ENCODE peak calls at places on chromosomes 5 and 9, in ten cellular contexts. One of them, this sample, is unnamed.

GRCh38 chr9:134163374-134164196 is 779 bp downstream of the RNU6ATAC start:
- DNase-seq in body of pancreas: peak; percentile 61
- DNase-seq in sigmoid colon: peak; percentile 88
- DNase-seq in heart left ventricle: peak; percentile 76
- DNase-seq in spleen: peak; percentile 92
- DNase-seq in right lobe of liver: peak; percentile 79
- DNase-seq in IMR-90: peak; percentile 22
- DNase-seq in ovary: peak; percentile 65
- DNase-seq in stomach: peak; percentile 59
- DNase-seq in upper lobe of left lung: peak; percentile 72
- DNase-seq in this sample: peak; percentile 76

GRCh38 chr5:80860934-80861613 is 99.1 kb upstream of the RASGRF2 start:
- DNase-seq in body of pancreas: no peak
- DNase-seq in sigmoid colon: no peak
- DNase-seq in heart left ventricle: no peak
- DNase-seq in spleen: no peak
- DNase-seq in right lobe of liver: no peak
- DNase-seq in IMR-90: peak; percentile 60
- DNase-seq in ovary: no peak
- DNase-seq in stomach: no peak
- DNase-seq in upper lobe of left lung: no peak
- DNase-seq in this sample: no peak

GRCh38 chr5:179385892-179386291 is 40.6 kb upstream of the ADAMTS2 start:
- DNase-seq in body of pancreas: no peak
- DNase-seq in sigmoid colon: peak; percentile 50
- DNase-seq in heart left ventricle: no peak
- DNase-seq in spleen: no peak
- DNase-seq in right lobe of liver: peak; percentile 23
- DNase-seq in IMR-90: no peak
- DNase-seq in ovary: no peak
- DNase-seq in stomach: no peak
- DNase-seq in upper lobe of left lung: no peak
- DNase-seq in this sample: peak; percentile 4

GRCh38 chr9:105690742-105691141 is 3.6 kb upstream of the TMEM38B start:
- DNase-seq in body of pancreas: no peak
- DNase-seq in sigmoid colon: no peak
- DNase-seq in heart left ventricle: no peak
- DNase-seq in spleen: no peak
- DNase-seq in right lobe of liver: no peak
- DNase-seq in IMR-90: peak; percentile 22
- DNase-seq in ovary: no peak
- DNase-seq in stomach: no peak
- DNase-seq in upper lobe of left lung: no peak
- DNase-seq in this sample: no peak

GRCh38 chr9:111099199-111100005 is 61.1 kb upstream of the LPAR1 start:
- DNase-seq in body of pancreas: no peak
- DNase-seq in sigmoid colon: no peak
- DNase-seq in heart left ventricle: no peak
- DNase-seq in spleen: no peak
- DNase-seq in right lobe of liver: no peak
- DNase-seq in IMR-90: no peak
- DNase-seq in ovary: no peak
- DNase-seq in stomach: no peak
- DNase-seq in upper lobe of left lung: no peak
- DNase-seq in this sample: no peak

GRCh38 chr9:104836235-104836634 is 72.3 kb downstream of the NIPSNAP3B start:
- DNase-seq in body of pancreas: no peak
- DNase-seq in sigmoid colon: no peak
- DNase-seq in heart left ventricle: no peak
- DNase-seq in spleen: no peak
- DNase-seq in right lobe of liver: no peak
- DNase-seq in IMR-90: peak; percentile 15
- DNase-seq in ovary: no peak
- DNase-seq in stomach: no peak
- DNase-seq in upper lobe of left lung: no peak
- DNase-seq in this sample: no peak

GRCh38 chr9:135248721-135249120 is 161.3 kb downstream of the OLFM1 start:
- DNase-seq in body of pancreas: no peak
- DNase-seq in sigmoid colon: peak; percentile 39
- DNase-seq in heart left ventricle: no peak
- DNase-seq in spleen: peak; percentile 51
- DNase-seq in right lobe of liver: no peak
- DNase-seq in IMR-90: no peak
- DNase-seq in ovary: no peak
- DNase-seq in stomach: no peak
- DNase-seq in upper lobe of left lung: no peak
- DNase-seq in this sample: no peak

GRCh38 chr9:88258012-88258411 is 119.7 kb upstream of the SPATA31C2 start:
- DNase-seq in body of pancreas: peak; percentile 17
- DNase-seq in sigmoid colon: peak; percentile 77
- DNase-seq in heart left ventricle: peak; percentile 47
- DNase-seq in spleen: no peak
- DNase-seq in right lobe of liver: no peak
- DNase-seq in IMR-90: peak; percentile 71
- DNase-seq in ovary: no peak
- DNase-seq in stomach: no peak
- DNase-seq in upper lobe of left lung: peak; percentile 37
- DNase-seq in this sample: peak; percentile 26

DNA sequence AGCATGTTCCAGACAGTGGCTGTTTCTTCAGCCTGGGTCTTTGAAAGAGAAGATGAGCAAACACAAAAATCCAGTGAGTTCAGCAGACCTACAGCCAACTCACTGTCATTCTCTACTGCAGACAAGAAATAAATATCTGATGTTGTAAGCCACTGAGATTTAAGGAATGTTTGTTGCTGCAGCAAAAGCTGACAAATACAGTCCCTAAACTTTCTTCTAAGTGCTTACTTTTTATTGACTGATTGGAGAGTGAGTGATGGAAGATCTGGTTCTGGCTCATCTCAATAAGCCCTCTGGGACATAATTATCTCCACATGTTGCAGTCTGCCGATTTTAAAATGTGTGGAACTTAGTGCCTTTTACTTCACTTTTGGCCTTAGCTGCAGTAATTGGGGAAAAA is 69.9 kb upstream of the LMNB1 start:
- DNase-seq in body of pancreas: no peak
- DNase-seq in sigmoid colon: no peak
- DNase-seq in heart left ventricle: no peak
- DNase-seq in spleen: no peak
- DNase-seq in right lobe of liver: no peak
- DNase-seq in IMR-90: no peak
- DNase-seq in ovary: no peak
- DNase-seq in stomach: no peak
- DNase-seq in upper lobe of left lung: no peak
- DNase-seq in this sample: no peak
- H3K27me3 ChIP-seq in body of pancreas: no peaks in the 10 kb centered on the region
- H3K27me3 ChIP-seq in sigmoid colon: no peaks in the 10 kb centered on the region
- H3K27me3 ChIP-seq in heart left ventricle: no peaks in the 10 kb centered on the region
- H3K27me3 ChIP-seq in spleen: no peaks in the 10 kb centered on the region
- H3K27me3 ChIP-seq in right lobe of liver: no peaks in the 10 kb centered on the region
- H3K27me3 ChIP-seq in IMR-90: no peaks in the 10 kb centered on the region
- H3K27me3 ChIP-seq in ovary: no peaks in the 10 kb centered on the region
- H3K27me3 ChIP-seq in stomach: no peaks in the 10 kb centered on the region
- H3K27me3 ChIP-seq in upper lobe of left lung: no peaks in the 10 kb centered on the region
- H3K27me3 ChIP-seq in this sample: no peaks in the 10 kb centered on the region

DNA sequence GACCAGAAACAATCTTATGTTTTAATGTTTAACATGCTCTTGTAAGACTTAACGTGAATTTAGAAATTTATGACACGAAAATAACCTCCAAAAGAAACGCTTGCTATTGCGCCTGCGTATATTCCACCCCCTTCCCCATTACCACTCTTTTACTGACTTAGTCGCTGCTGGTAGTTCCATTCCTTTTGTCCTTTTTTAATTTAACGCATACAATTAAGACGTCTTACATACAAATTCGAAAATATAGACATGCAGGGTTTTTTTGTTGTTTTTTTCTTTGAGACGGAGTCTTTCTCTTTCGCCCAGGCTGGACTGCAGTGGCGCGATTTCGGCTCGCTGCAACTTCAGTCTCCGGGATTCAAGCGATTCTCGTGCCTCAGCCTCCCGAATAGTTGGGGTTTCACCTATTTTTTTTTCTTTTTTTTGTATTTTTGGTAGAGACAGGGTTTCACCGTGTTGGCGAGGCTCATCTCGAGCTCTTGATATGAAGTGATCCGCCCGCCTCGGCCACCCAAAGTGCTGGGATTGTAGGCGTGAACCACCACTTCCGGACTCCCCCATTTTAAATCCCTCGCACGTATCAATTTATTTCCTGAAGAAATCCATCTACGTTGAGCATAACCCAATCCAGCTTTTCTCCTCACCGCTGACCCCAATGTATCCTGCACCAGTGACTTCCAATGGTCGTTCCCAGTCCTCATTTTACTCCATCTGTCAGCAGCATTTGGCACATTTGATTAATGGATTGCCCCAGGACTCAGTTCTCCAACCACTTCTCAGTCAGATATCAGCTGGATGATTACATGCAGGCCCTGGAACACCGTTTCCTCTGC is 678 bp upstream of the MED7 start:
- DNase-seq in body of pancreas: peak; percentile 54
- DNase-seq in sigmoid colon: peak; percentile 67
- DNase-seq in heart left ventricle: peak; percentile 35
- DNase-seq in spleen: peak; percentile 85
- DNase-seq in right lobe of liver: peak; percentile 52
- DNase-seq in IMR-90: peak; percentile 6
- DNase-seq in ovary: peak; percentile 34
- DNase-seq in stomach: peak; percentile 38
- DNase-seq in upper lobe of left lung: peak; percentile 39
- DNase-seq in this sample: peak; percentile 48
- TF ChIP-seq POLR2A in body of pancreas: no peak
- TF ChIP-seq POLR2A in sigmoid colon: peak; percentile 19
- TF ChIP-seq POLR2A in heart left ventricle: no peak
- TF ChIP-seq POLR2A in spleen: no peak
- TF ChIP-seq POLR2A in right lobe of liver: peak; percentile 14
- TF ChIP-seq POLR2A in IMR-90: no peak
- TF ChIP-seq POLR2A in ovary: no peak
- TF ChIP-seq POLR2A in stomach: no peak
- TF ChIP-seq POLR2A in upper lobe of left lung: no peak
- TF ChIP-seq POLR2A in this sample: no peak

GRCh38 chr9:133128152-133128551 is 7.1 kb upstream of the RALGDS start:
- DNase-seq in body of pancreas: no peak
- DNase-seq in sigmoid colon: no peak
- DNase-seq in heart left ventricle: no peak
- DNase-seq in spleen: no peak
- DNase-seq in right lobe of liver: no peak
- DNase-seq in IMR-90: no peak
- DNase-seq in ovary: no peak
- DNase-seq in stomach: no peak
- DNase-seq in upper lobe of left lung: no peak
- DNase-seq in this sample: no peak

GRCh38 chr9:133130721-133131244 is 9.7 kb upstream of the RALGDS start:
- DNase-seq in body of pancreas: no peak
- DNase-seq in sigmoid colon: no peak
- DNase-seq in heart left ventricle: no peak
- DNase-seq in spleen: peak; percentile 91
- DNase-seq in right lobe of liver: no peak
- DNase-seq in IMR-90: no peak
- DNase-seq in ovary: no peak
- DNase-seq in stomach: no peak
- DNase-seq in upper lobe of left lung: no peak
- DNase-seq in this sample: no peak

GRCh38 chr9:133131506-133131905 is 10.5 kb upstream of the RALGDS start:
- DNase-seq in body of pancreas: no peak
- DNase-seq in sigmoid colon: no peak
- DNase-seq in heart left ventricle: no peak
- DNase-seq in spleen: no peak
- DNase-seq in right lobe of liver: no peak
- DNase-seq in IMR-90: no peak
- DNase-seq in ovary: no peak
- DNase-seq in stomach: no peak
- DNase-seq in upper lobe of left lung: no peak
- DNase-seq in this sample: peak; percentile 83

GRCh38 chr9:133127340-133127981 is 6.4 kb upstream of the RALGDS start:
- DNase-seq in body of pancreas: peak; percentile 81
- DNase-seq in sigmoid colon: peak; percentile 86
- DNase-seq in heart left ventricle: peak; percentile 88
- DNase-seq in spleen: no peak
- DNase-seq in right lobe of liver: peak; percentile 88
- DNase-seq in IMR-90: no peak
- DNase-seq in ovary: no peak
- DNase-seq in stomach: peak; percentile 84
- DNase-seq in upper lobe of left lung: peak; percentile 91
- DNase-seq in this sample: peak; percentile 47

DNA sequence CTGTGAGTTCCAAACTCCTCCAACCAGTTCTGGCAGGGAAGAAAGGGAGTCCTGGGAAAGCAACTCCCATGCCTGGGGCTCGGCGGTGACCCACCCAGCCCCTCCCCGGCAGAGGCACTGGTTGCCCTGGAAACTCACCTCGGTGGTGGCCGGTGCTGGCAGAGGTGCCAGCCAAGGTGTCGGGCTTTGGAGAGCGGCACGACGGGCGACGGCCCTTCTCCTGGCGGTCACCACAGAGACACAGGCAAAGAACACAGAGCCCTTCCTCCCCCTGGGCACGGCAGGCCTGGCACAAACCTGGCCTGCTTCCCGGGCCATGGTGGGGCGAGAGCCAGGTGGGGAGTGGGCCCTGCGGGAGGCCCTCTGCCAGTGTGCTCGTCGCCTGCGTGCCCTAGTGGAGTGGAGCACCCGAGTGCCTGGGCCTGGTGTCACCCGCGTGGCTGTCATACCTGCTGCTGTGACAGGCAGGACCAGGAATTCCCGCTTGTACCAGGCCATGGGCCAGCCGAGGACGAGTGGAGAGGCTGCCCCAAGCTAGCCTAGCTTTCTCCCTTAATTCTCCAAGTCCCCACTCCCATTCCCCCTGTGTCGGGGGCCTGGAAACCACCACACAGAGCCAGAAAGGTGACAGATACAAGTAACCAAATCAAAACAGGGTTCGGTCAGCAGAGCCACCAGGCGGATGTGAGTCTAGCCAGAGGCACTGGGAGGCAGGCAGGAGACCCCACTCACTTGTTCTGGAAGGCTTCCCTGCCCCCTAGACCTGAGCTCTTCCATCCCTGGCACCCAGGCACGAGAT is 8.2 kb upstream of the RALGDS start:
- DNase-seq in body of pancreas: no peak
- DNase-seq in sigmoid colon: no peak
- DNase-seq in heart left ventricle: peak; percentile 75
- DNase-seq in spleen: no peak
- DNase-seq in right lobe of liver: no peak
- DNase-seq in IMR-90: no peak
- DNase-seq in ovary: no peak
- DNase-seq in stomach: no peak
- DNase-seq in upper lobe of left lung: peak; percentile 57
- DNase-seq in this sample: no peak
- H3K4me1 ChIP-seq in body of pancreas: peaks cover 66% of the 10 kb centered on the region
- H3K4me1 ChIP-seq in sigmoid colon: peaks cover 46% of the 10 kb centered on the region
- H3K4me1 ChIP-seq in heart left ventricle: peaks cover 53% of the 10 kb centered on the region
- H3K4me1 ChIP-seq in spleen: peaks cover 100% of the 10 kb centered on the region
- H3K4me1 ChIP-seq in right lobe of liver: peaks cover 44% of the 10 kb centered on the region
- H3K4me1 ChIP-seq in IMR-90: peaks cover 26% of the 10 kb centered on the region
- H3K4me1 ChIP-seq in ovary: peaks cover 28% of the 10 kb centered on the region
- H3K4me1 ChIP-seq in stomach: peaks cover 45% of the 10 kb centered on the region
- H3K4me1 ChIP-seq in upper lobe of left lung: peaks cover 72% of the 10 kb centered on the region
- H3K4me1 ChIP-seq in this sample: peaks cover 60% of the 10 kb centered on the region

GRCh38 chr9:3191715-3192114 is 334.1 kb downstream of the RFX3 start:
- DNase-seq in body of pancreas: no peak
- DNase-seq in sigmoid colon: no peak
- DNase-seq in heart left ventricle: no peak
- DNase-seq in spleen: no peak
- DNase-seq in right lobe of liver: no peak
- DNase-seq in IMR-90: no peak
- DNase-seq in ovary: no peak
- DNase-seq in stomach: no peak
- DNase-seq in upper lobe of left lung: no peak
- DNase-seq in this sample: no peak

GRCh38 chr9:3189113-3189861 is 336.5 kb downstream of the RFX3 start:
- DNase-seq in body of pancreas: no peak
- DNase-seq in sigmoid colon: no peak
- DNase-seq in heart left ventricle: no peak
- DNase-seq in spleen: no peak
- DNase-seq in right lobe of liver: no peak
- DNase-seq in IMR-90: no peak
- DNase-seq in ovary: no peak
- DNase-seq in stomach: no peak
- DNase-seq in upper lobe of left lung: no peak
- DNase-seq in this sample: no peak

GRCh38 chr9:3181049-3181953 is 337.4 kb upstream of the PUM3 start:
- DNase-seq in body of pancreas: peak; percentile 51
- DNase-seq in sigmoid colon: no peak
- DNase-seq in heart left ventricle: no peak
- DNase-seq in spleen: no peak
- DNase-seq in right lobe of liver: peak; percentile 61
- DNase-seq in IMR-90: no peak
- DNase-seq in ovary: no peak
- DNase-seq in stomach: peak; percentile 39
- DNase-seq in upper lobe of left lung: peak; percentile 37
- DNase-seq in this sample: peak; percentile 52

DNA sequence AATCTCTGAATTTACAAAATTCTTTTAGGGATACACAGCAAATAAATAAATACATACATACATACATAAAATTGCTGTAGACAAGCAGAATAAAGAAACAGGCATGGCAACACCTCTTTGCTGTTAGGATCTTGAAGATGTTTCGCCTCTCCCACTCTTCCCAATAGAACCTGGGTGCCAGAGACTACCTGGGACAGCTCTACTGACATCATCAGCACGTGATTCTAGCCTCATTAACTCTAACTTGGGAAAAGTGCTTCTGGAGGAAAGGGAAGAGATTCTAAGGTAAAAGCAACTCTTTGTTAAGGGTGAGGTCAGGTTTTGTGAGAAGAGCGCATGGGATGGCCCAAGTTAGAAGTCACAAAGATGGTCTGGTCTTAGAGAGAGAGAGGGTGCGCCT is 339.1 kb downstream of the RFX3 start:
- DNase-seq in body of pancreas: no peak
- DNase-seq in sigmoid colon: no peak
- DNase-seq in heart left ventricle: no peak
- DNase-seq in spleen: no peak
- DNase-seq in right lobe of liver: no peak
- DNase-seq in IMR-90: no peak
- DNase-seq in ovary: no peak
- DNase-seq in stomach: no peak
- DNase-seq in upper lobe of left lung: no peak
- DNase-seq in this sample: no peak
- H3K27me3 ChIP-seq in body of pancreas: no peaks in the 10 kb centered on the region
- H3K27me3 ChIP-seq in sigmoid colon: no peaks in the 10 kb centered on the region
- H3K27me3 ChIP-seq in heart left ventricle: no peaks in the 10 kb centered on the region
- H3K27me3 ChIP-seq in spleen: peaks cover under 1% of the 10 kb centered on the region
- H3K27me3 ChIP-seq in right lobe of liver: no peaks in the 10 kb centered on the region
- H3K27me3 ChIP-seq in IMR-90: peaks cover 14% of the 10 kb centered on the region
- H3K27me3 ChIP-seq in ovary: no peaks in the 10 kb centered on the region
- H3K27me3 ChIP-seq in stomach: no peaks in the 10 kb centered on the region
- H3K27me3 ChIP-seq in upper lobe of left lung: no peaks in the 10 kb centered on the region
- H3K27me3 ChIP-seq in this sample: peaks cover 6% of the 10 kb centered on the region

This sample was measured in adrenal gland.